ENCODE peak calls at places on chromosomes 3 and 15, in five cellular contexts. U is CD14-positive monocyte, P is A549, T is heart right ventricle, C is esophagus squamous epithelium. N is an unnamed sample.

GRCh38 chr3:52367891-52368880 is 52.1 kb downstream of the DNAH1 start:
- DNase-seq in U (no peak), P (no peak), C (no peak), T (no peak), N (no peak)

GRCh38 chr3:186993210-186993782 is 63.0 kb downstream of the ST6GAL1 start:
- DNase-seq in U (no peak), T (no peak), C (no peak), P (no peak), N (no peak)

GRCh38 chr3:159252772-159253384 is 451.0 kb downstream of the MFSD1 start:
- DNase-seq in C (no peak), T (no peak), P (peak), U (no peak), N (no peak)

GRCh38 chr15:90086868-90087268 is 15.4 kb downstream of the IDH2 start:
- DNase-seq in P (peak), U (peak), C (no peak), T (no peak), N (peak)

GRCh38 chr3:189508784-189509489 is 122.3 kb upstream of the TP63 start:
- DNase-seq in U (no peak), T (no peak), P (no peak), C (no peak), N (no peak)

GRCh38 chr3:175200391-175200790 is 341.3 kb downstream of the NAALADL2 start:
- DNase-seq in T (no peak), C (no peak), P (no peak), U (no peak), N (no peak)

GRCh38 chr15:38427380-38427779 is 26.5 kb upstream of the FAM98B start:
- DNase-seq in U (no peak), C (no peak), T (no peak), P (no peak), N (no peak)

GRCh38 chr15:78212546-78213424 is 21.6 kb downstream of the ACSBG1 start:
- DNase-seq in C (no peak), P (peak), T (peak), U (no peak), N (no peak)

GRCh38 chr3:129231331-129232119 is 17.9 kb upstream of the COPG1 start:
- DNase-seq in P (peak), C (no peak), U (no peak), T (no peak), N (no peak)

GRCh38 chr3:14725015-14725431 is 50.1 kb downstream of the C3orf20 start:
- DNase-seq in U (no peak), C (no peak), T (peak), P (peak), N (no peak)

GRCh38 chr3:71226565-71227281 is 356.8 kb downstream of the FOXP1 start:
- DNase-seq in U (peak), C (no peak), P (no peak), T (peak), N (no peak)

GRCh38 chr3:9779197-9779596 is 9.4 kb upstream of the CAMK1 start:
- DNase-seq in U (no peak), P (no peak), C (no peak), T (no peak), N (no peak)

GRCh38 chr15:41585140-41586047 is 26.4 kb downstream of the TYRO3 start:
- DNase-seq in U (no peak), T (peak), C (no peak), P (peak), N (no peak)

GRCh38 chr3:165185707-165186327 is 10.4 kb downstream of the SLITRK3 start:
- DNase-seq in C (no peak), P (peak), U (no peak), T (peak), N (no peak)

GRCh38 chr3:59451041-59451763 is 401.4 kb upstream of the CFAP20DC start:
- DNase-seq in P (no peak), U (no peak), C (no peak), T (peak), N (no peak)

GRCh38 chr3:105868450-105868744 is 415 bp downstream of the CBLB start:
- DNase-seq in P (peak), U (peak), C (no peak), T (peak), N (no peak)

GRCh38 chr15:52808441-52808840 is 18.3 kb upstream of the ONECUT1 start:
- DNase-seq in U (no peak), C (no peak), T (no peak), P (no peak), N (no peak)

GRCh38 chr3:155428558-155428957 is 135.1 kb upstream of the STRIT1 start:
- DNase-seq in T (no peak), U (no peak), C (no peak), P (no peak), N (no peak)

GRCh38 chr3:194773216-194773615 is 87.5 kb downstream of the FAM43A start:
- DNase-seq in C (no peak), U (no peak), T (peak), P (peak), N (no peak)

GRCh38 chr15:43777293-43777819 is 590 bp upstream of the ELL3 start:
- DNase-seq in T (peak), C (no peak), P (peak), U (peak), N (no peak)

GRCh38 chr3:184284696-184285095 is 8.9 kb downstream of the ECE2 start:
- DNase-seq in C (no peak), T (peak), P (peak), U (no peak), N (peak)

GRCh38 chr3:37504583-37505357 is 330.4 kb upstream of the LRRFIP2 start:
- DNase-seq in C (no peak), P (no peak), T (no peak), U (no peak), N (no peak)

GRCh38 chr15:89501646-89502045 is 5.3 kb upstream of the RHCG start:
- DNase-seq in P (no peak), T (no peak), U (no peak), C (no peak), N (no peak)

GRCh38 chr3:189053327-189053726 is 118.4 kb upstream of the TPRG1 start:
- DNase-seq in U (no peak), C (no peak), T (no peak), P (no peak), N (no peak)

GRCh38 chr3:72818915-72819314 is 29.3 kb downstream of the SHQ1 start:
- DNase-seq in P (no peak), U (no peak), C (no peak), T (no peak), N (no peak)

GRCh38 chr15:79632457-79632856 is 200.3 kb downstream of the MINAR1 start:
- DNase-seq in T (no peak), P (no peak), U (no peak), C (no peak), N (no peak)

GRCh38 chr3:170484869-170485268 is 66.2 kb downstream of the CLDN11 start:
- DNase-seq in P (no peak), U (no peak), T (no peak), C (no peak), N (no peak)

GRCh38 chr15:64875641-64876223 is 34.0 kb downstream of the PLEKHO2 start:
- DNase-seq in C (no peak), P (no peak), U (no peak), T (no peak), N (no peak)

GRCh38 chr3:122094693-122095092 is 39.5 kb downstream of the CD86 start:
- DNase-seq in C (no peak), P (no peak), T (no peak), U (no peak), N (no peak)

GRCh38 chr3:89098173-89098572 is 9.2 kb upstream of the EPHA3 start:
- DNase-seq in C (no peak), U (no peak), P (no peak), T (no peak), N (no peak)

GRCh38 chr15:57476533-57476975 is 100.2 kb downstream of the CGNL1 start:
- DNase-seq in U (no peak), P (no peak), T (no peak), C (no peak), N (no peak)

GRCh38 chr3:67489816-67490215 is 164.6 kb downstream of the SUCLG2 start:
- DNase-seq in T (no peak), P (no peak), C (no peak), U (no peak), N (no peak)

GRCh38 chr15:92934706-92935105 is 34.6 kb downstream of the CHD2 start:
- DNase-seq in T (no peak), P (no peak), C (no peak), U (no peak), N (no peak)

GRCh38 chr3:71026634-71027578 is 556.6 kb downstream of the FOXP1 start:
- DNase-seq in C (no peak), P (no peak), U (no peak), T (no peak), N (no peak)

GRCh38 chr15:82197734-82198594 is 64.6 kb downstream of the EFL1 start:
- DNase-seq in T (peak), C (peak), P (peak), U (peak), N (peak)

GRCh38 chr3:45119824-45120614 is 26.2 kb downstream of the CDCP1 start:
- DNase-seq in P (no peak), T (no peak), U (no peak), C (no peak), N (no peak)

GRCh38 chr3:148759425-148759824 is 61.7 kb downstream of the AGTR1 start:
- DNase-seq in C (no peak), T (no peak), P (no peak), U (no peak), N (no peak)

GRCh38 chr3:130849111-130849552 is 44.8 kb upstream of the ATP2C1 start:
- DNase-seq in U (no peak), P (no peak), C (no peak), T (peak), N (no peak)

GRCh38 chr3:125462722-125463299 is 57.2 kb downstream of the SNX4 start:
- DNase-seq in U (no peak), P (no peak), T (no peak), C (no peak), N (no peak)

GRCh38 chr3:137519602-137520001 is 244.5 kb upstream of the SOX14 start:
- DNase-seq in U (no peak), P (no peak), C (no peak), T (no peak), N (no peak)
- TF ChIP-seq CTCF in U (no peak), P (no peak), C (no peak), T (no peak), N (no peak)

GRCh38 chr3:29668233-29668632 is 387.4 kb downstream of the RBMS3 start:
- DNase-seq in U (no peak), C (no peak), P (no peak), T (no peak), N (no peak)

GRCh38 chr3:29665688-29666087 is 384.8 kb downstream of the RBMS3 start:
- DNase-seq in U (no peak), C (no peak), P (no peak), T (no peak), N (no peak)

GRCh38 chr3:29668728-29669127 is 387.9 kb downstream of the RBMS3 start:
- DNase-seq in P (no peak), C (no peak), U (no peak), T (no peak), N (no peak)
- TF ChIP-seq CTCF in P (no peak), C (no peak), U (no peak), T (no peak), N (no peak)

GRCh38 chr3:157188391-157188790 is 28.4 kb upstream of the CCNL1 start:
- DNase-seq in U (no peak), P (no peak), C (no peak), T (no peak), N (no peak)

GRCh38 chr3:157179365-157179803 is 19.4 kb upstream of the CCNL1 start:
- DNase-seq in T (no peak), C (no peak), U (no peak), P (no peak), N (no peak)

GRCh38 chr3:157180262-157180661 is 20.3 kb upstream of the CCNL1 start:
- DNase-seq in U (no peak), C (no peak), P (no peak), T (no peak), N (no peak)

GRCh38 chr3:157182879-157183278 is 22.9 kb upstream of the CCNL1 start:
- DNase-seq in T (no peak), C (no peak), U (no peak), P (peak), N (no peak)
- TF ChIP-seq CTCF in T (no peak), C (no peak), U (no peak), P (no peak), N (no peak)

DNA sequence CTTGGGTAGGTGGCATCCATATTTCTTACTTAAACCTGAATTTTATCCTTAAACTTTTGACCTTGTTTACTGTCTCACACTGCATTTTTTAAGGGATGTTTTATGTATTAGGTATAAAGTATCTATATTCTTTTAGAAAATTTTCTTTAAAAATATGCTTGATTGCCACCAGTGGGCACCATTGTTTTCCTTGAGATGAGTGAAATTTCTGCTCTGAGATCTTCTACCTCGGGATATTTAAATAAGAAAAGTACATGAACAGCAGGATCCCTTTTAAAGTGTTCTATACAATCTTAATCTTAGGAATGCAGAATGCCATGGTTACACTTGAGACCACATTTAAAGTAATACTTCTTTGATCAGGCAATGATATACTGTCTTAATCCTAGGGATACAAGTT is 108.7 kb downstream of the SLMAP start:
- DNase-seq in C (no peak), P (peak), U (no peak), T (no peak), N (no peak)
- TF ChIP-seq CTCF in C (no peak), P (peak), U (peak), T (no peak), N (peak)

GRCh38 chr3:79369306-79369705 is 398.5 kb downstream of the ROBO1 start:
- DNase-seq in C (no peak), T (no peak), U (no peak), P (no peak), N (no peak)
- TF ChIP-seq CTCF in C (peak), T (no peak), U (no peak), P (no peak), N (peak)

N was measured in D721Med.